ENCODE peak calls at places on chromosomes 5 and 9, in five cellular contexts. One of them, this sample, is unnamed.

GRCh38 chr5:1594336-1595106 is 70.8 kb upstream of the LPCAT1 start:
- DNase-seq in ovary: peak
- DNase-seq in lower lobe of right lung: peak
- DNase-seq in BJ: no peak
- DNase-seq in endodermal cell: peak
- DNase-seq in this sample: peak

GRCh38 chr5:73280821-73281746 is 108.1 kb downstream of the TMEM174 start:
- DNase-seq in endodermal cell: no peak
- DNase-seq in ovary: peak
- DNase-seq in lower lobe of right lung: no peak
- DNase-seq in BJ: no peak
- DNase-seq in this sample: no peak

GRCh38 chr9:16039103-16039987 is 486.5 kb downstream of the CCDC171 start:
- DNase-seq in ovary: peak
- DNase-seq in BJ: no peak
- DNase-seq in lower lobe of right lung: no peak
- DNase-seq in endodermal cell: peak
- DNase-seq in this sample: no peak

GRCh38 chr5:167320019-167320418 is 971.4 kb upstream of the WWC1 start:
- DNase-seq in BJ: no peak
- DNase-seq in endodermal cell: no peak
- DNase-seq in ovary: no peak
- DNase-seq in lower lobe of right lung: no peak
- DNase-seq in this sample: no peak

GRCh38 chr9:123070210-123070609 is 36.7 kb downstream of the GPR21 start:
- DNase-seq in lower lobe of right lung: no peak
- DNase-seq in endodermal cell: no peak
- DNase-seq in ovary: no peak
- DNase-seq in BJ: no peak
- DNase-seq in this sample: no peak

GRCh38 chr9:89022071-89022721 is 30.9 kb downstream of the S1PR3 start:
- DNase-seq in endodermal cell: no peak
- DNase-seq in ovary: peak
- DNase-seq in BJ: no peak
- DNase-seq in lower lobe of right lung: peak
- DNase-seq in this sample: no peak

GRCh38 chr5:170151105-170151831 is 45.6 kb downstream of the FOXI1 start:
- DNase-seq in ovary: no peak
- DNase-seq in lower lobe of right lung: peak
- DNase-seq in BJ: no peak
- DNase-seq in endodermal cell: peak
- DNase-seq in this sample: no peak

GRCh38 chr5:33491941-33492340 is 51.2 kb downstream of the TARS1 start:
- DNase-seq in endodermal cell: no peak
- DNase-seq in BJ: peak
- DNase-seq in lower lobe of right lung: no peak
- DNase-seq in ovary: no peak
- DNase-seq in this sample: no peak

GRCh38 chr9:117722108-117722761 is 18.0 kb downstream of the TLR4 start:
- DNase-seq in endodermal cell: no peak
- DNase-seq in BJ: no peak
- DNase-seq in lower lobe of right lung: no peak
- DNase-seq in ovary: no peak
- DNase-seq in this sample: no peak

GRCh38 chr9:136512651-136513066 is 29.8 kb upstream of the SEC16A start:
- DNase-seq in BJ: no peak
- DNase-seq in ovary: no peak
- DNase-seq in endodermal cell: peak
- DNase-seq in lower lobe of right lung: no peak
- DNase-seq in this sample: no peak

GRCh38 chr5:178093129-178093528 is 20.2 kb upstream of the N4BP3 start:
- DNase-seq in BJ: no peak
- DNase-seq in endodermal cell: no peak
- DNase-seq in lower lobe of right lung: no peak
- DNase-seq in ovary: no peak
- DNase-seq in this sample: no peak

GRCh38 chr5:178895615-178896571 is at the start of gene ZFP2:
- DNase-seq in endodermal cell: peak
- DNase-seq in ovary: peak
- DNase-seq in BJ: no peak
- DNase-seq in lower lobe of right lung: peak
- DNase-seq in this sample: peak

GRCh38 chr9:130368631-130369103 is 76.1 kb upstream of the ASS1 start:
- DNase-seq in ovary: no peak
- DNase-seq in BJ: no peak
- DNase-seq in endodermal cell: peak
- DNase-seq in lower lobe of right lung: no peak
- DNase-seq in this sample: no peak

GRCh38 chr9:98850851-98851729 is 43.6 kb downstream of the GALNT12 start:
- DNase-seq in BJ: no peak
- DNase-seq in lower lobe of right lung: no peak
- DNase-seq in ovary: no peak
- DNase-seq in endodermal cell: peak
- DNase-seq in this sample: no peak

GRCh38 chr9:30815585-30815984 is 1568.9 kb upstream of the ACO1 start:
- DNase-seq in lower lobe of right lung: no peak
- DNase-seq in BJ: no peak
- DNase-seq in ovary: no peak
- DNase-seq in endodermal cell: no peak
- DNase-seq in this sample: no peak

GRCh38 chr5:164688437-164688836 is 1183.0 kb downstream of the MAT2B start:
- DNase-seq in endodermal cell: no peak
- DNase-seq in lower lobe of right lung: no peak
- DNase-seq in BJ: no peak
- DNase-seq in ovary: no peak
- DNase-seq in this sample: no peak

GRCh38 chr9:35520404-35520790 is 30.5 kb downstream of the RUSC2 start:
- DNase-seq in BJ: no peak
- DNase-seq in endodermal cell: no peak
- DNase-seq in ovary: no peak
- DNase-seq in lower lobe of right lung: no peak
- DNase-seq in this sample: no peak

GRCh38 chr5:72556351-72557146 is 49.3 kb upstream of the ZNF366 start:
- DNase-seq in ovary: peak
- DNase-seq in BJ: peak
- DNase-seq in endodermal cell: peak
- DNase-seq in lower lobe of right lung: peak
- DNase-seq in this sample: peak

GRCh38 chr9:95507456-95508241 is 9.1 kb downstream of the PTCH1 start:
- DNase-seq in endodermal cell: peak
- DNase-seq in BJ: no peak
- DNase-seq in lower lobe of right lung: no peak
- DNase-seq in ovary: peak
- DNase-seq in this sample: no peak

GRCh38 chr5:77211013-77211690 is 672 bp downstream of the PDE8B start:
- DNase-seq in lower lobe of right lung: no peak
- DNase-seq in endodermal cell: peak
- DNase-seq in ovary: peak
- DNase-seq in BJ: no peak
- DNase-seq in this sample: no peak

GRCh38 chr5:37721447-37721871 is 118.4 kb downstream of the GDNF start:
- DNase-seq in endodermal cell: no peak
- DNase-seq in lower lobe of right lung: no peak
- DNase-seq in ovary: no peak
- DNase-seq in BJ: no peak
- DNase-seq in this sample: no peak

GRCh38 chr9:137069508-137070071 is 767 bp downstream of the SAPCD2 start:
- DNase-seq in endodermal cell: no peak
- DNase-seq in lower lobe of right lung: peak
- DNase-seq in ovary: no peak
- DNase-seq in BJ: no peak
- DNase-seq in this sample: no peak

GRCh38 chr9:22035591-22036011 is 26.5 kb upstream of the CDKN2B start:
- DNase-seq in lower lobe of right lung: no peak
- DNase-seq in endodermal cell: no peak
- DNase-seq in BJ: no peak
- DNase-seq in ovary: no peak
- DNase-seq in this sample: no peak

GRCh38 chr9:131566158-131566557 is 20.8 kb downstream of the PRRT1B start:
- DNase-seq in lower lobe of right lung: no peak
- DNase-seq in BJ: no peak
- DNase-seq in endodermal cell: no peak
- DNase-seq in ovary: no peak
- DNase-seq in this sample: no peak

GRCh38 chr9:21081451-21081850 is 3.7 kb upstream of the IFNB1 start:
- DNase-seq in endodermal cell: no peak
- DNase-seq in ovary: no peak
- DNase-seq in lower lobe of right lung: no peak
- DNase-seq in BJ: no peak
- DNase-seq in this sample: no peak

GRCh38 chr9:110027624-110028023 is 180.3 kb downstream of the C9orf152 start:
- DNase-seq in endodermal cell: no peak
- DNase-seq in ovary: no peak
- DNase-seq in lower lobe of right lung: no peak
- DNase-seq in BJ: no peak
- DNase-seq in this sample: peak

GRCh38 chr5:96279796-96280542 is 153.1 kb downstream of the PCSK1 start:
- DNase-seq in lower lobe of right lung: no peak
- DNase-seq in BJ: no peak
- DNase-seq in ovary: no peak
- DNase-seq in endodermal cell: no peak
- DNase-seq in this sample: no peak

GRCh38 chr5:162852145-162852544 is 585.2 kb upstream of the CCNG1 start:
- DNase-seq in endodermal cell: no peak
- DNase-seq in ovary: no peak
- DNase-seq in lower lobe of right lung: no peak
- DNase-seq in BJ: no peak
- DNase-seq in this sample: no peak

GRCh38 chr5:108749130-108749861 is 1.6 kb downstream of the FER start:
- DNase-seq in lower lobe of right lung: no peak
- DNase-seq in BJ: no peak
- DNase-seq in ovary: no peak
- DNase-seq in endodermal cell: no peak
- DNase-seq in this sample: no peak

GRCh38 chr5:19987594-19988345 is at the start of gene CDH18:
- DNase-seq in ovary: no peak
- DNase-seq in endodermal cell: peak
- DNase-seq in BJ: peak
- DNase-seq in lower lobe of right lung: peak
- DNase-seq in this sample: no peak
- H3K4me3 ChIP-seq in ovary: no peak
- H3K4me3 ChIP-seq in endodermal cell: peak
- H3K4me3 ChIP-seq in BJ: peak
- H3K4me3 ChIP-seq in lower lobe of right lung: no peak
- H3K4me3 ChIP-seq in this sample: peak

DNA sequence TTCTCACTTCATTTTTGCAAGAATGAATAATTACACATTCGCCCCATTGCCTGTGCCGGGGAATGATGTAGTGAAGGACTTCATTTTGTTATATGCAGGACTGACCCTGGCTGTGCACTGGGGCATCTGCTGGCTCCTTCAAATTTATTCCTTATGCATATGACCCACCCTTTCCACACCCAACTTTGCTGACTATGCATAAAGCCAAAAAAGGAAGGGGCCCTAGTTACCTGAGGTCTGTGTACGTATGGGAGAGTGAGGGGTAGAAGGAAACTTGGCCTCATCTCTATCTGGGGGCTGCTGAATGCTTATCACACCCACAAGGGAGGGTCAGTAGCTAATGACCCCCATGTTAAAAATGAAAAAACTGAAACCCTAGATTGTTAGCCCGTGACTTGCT is 259.6 kb downstream of the SMARCA2 start:
- DNase-seq in BJ: no peak
- DNase-seq in ovary: no peak
- DNase-seq in lower lobe of right lung: no peak
- DNase-seq in endodermal cell: no peak
- DNase-seq in this sample: no peak
- TF ChIP-seq CTCF in BJ: no peak
- TF ChIP-seq CTCF in ovary: no peak
- TF ChIP-seq CTCF in lower lobe of right lung: no peak
- TF ChIP-seq CTCF in endodermal cell: no peak
- TF ChIP-seq CTCF in this sample: no peak

GRCh38 chr5:124951676-124952075 is 205.2 kb upstream of the ZNF608 start:
- DNase-seq in BJ: no peak
- DNase-seq in ovary: no peak
- DNase-seq in lower lobe of right lung: no peak
- DNase-seq in endodermal cell: no peak
- DNase-seq in this sample: no peak

GRCh38 chr5:124952566-124952965 is 206.1 kb upstream of the ZNF608 start:
- DNase-seq in BJ: no peak
- DNase-seq in endodermal cell: no peak
- DNase-seq in lower lobe of right lung: no peak
- DNase-seq in ovary: no peak
- DNase-seq in this sample: no peak

GRCh38 chr5:124949862-124950261 is 203.4 kb upstream of the ZNF608 start:
- DNase-seq in endodermal cell: no peak
- DNase-seq in ovary: no peak
- DNase-seq in BJ: no peak
- DNase-seq in lower lobe of right lung: no peak
- DNase-seq in this sample: no peak

GRCh38 chr5:124951105-124951504 is 204.7 kb upstream of the ZNF608 start:
- DNase-seq in lower lobe of right lung: no peak
- DNase-seq in endodermal cell: no peak
- DNase-seq in BJ: no peak
- DNase-seq in ovary: no peak
- DNase-seq in this sample: no peak

DNA sequence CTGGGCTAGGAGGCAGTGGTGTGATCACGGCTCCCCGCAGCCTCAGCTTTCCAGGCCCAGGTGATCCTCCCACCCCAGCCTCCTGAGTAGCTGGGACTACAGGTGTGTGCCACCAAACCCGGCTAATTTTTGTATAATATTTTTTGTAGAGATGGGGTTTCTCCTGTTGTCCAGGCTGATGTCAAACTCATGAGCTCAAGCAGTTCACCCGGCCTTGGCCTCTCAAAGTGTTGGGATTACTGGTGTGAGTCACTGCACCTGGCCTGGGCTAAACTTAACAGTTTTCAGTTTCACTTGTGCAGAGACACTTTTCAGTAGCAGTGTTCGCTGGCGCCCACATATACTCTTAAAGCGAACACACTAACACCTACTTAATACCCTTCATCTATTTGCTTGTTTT is 205.6 kb upstream of the ZNF608 start:
- DNase-seq in lower lobe of right lung: no peak
- DNase-seq in BJ: no peak
- DNase-seq in endodermal cell: no peak
- DNase-seq in ovary: no peak
- DNase-seq in this sample: no peak
- H3K4me3 ChIP-seq in lower lobe of right lung: no peak
- H3K4me3 ChIP-seq in BJ: no peak
- H3K4me3 ChIP-seq in endodermal cell: no peak
- H3K4me3 ChIP-seq in ovary: no peak
- H3K4me3 ChIP-seq in this sample: no peak

DNA sequence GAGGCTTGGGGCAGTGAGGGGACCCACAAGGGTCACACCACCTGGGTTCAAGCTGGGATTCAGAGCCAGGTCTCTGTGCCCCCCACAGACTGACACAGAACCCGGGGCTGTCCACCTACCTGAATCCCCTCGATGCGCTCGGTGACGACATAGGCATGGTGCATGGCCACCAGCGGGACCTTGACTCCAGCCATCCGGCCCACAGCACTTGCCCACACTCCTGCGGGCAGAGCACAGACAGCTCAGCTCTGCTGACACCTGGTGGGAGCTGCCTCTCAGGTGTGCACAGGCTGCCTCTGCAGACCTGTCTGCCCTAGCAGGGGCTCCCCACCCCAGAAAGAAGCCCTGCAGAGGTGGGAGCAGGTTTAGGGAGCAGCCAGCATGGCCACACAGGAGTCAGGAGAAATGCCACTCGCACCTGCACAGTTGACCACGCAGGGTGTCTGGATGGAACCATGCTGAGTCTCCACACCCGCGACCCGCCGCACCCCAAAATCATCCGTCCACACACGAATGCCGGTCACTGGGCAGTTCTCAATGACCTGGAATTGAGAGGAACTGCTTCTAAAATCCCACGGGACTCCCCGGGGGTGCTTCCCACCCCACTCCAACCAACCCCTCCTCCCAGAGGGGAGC is 8.4 kb downstream of the SARDH start:
- DNase-seq in endodermal cell: peak
- DNase-seq in ovary: no peak
- DNase-seq in BJ: no peak
- DNase-seq in lower lobe of right lung: no peak
- DNase-seq in this sample: no peak
- TF ChIP-seq CTCF in endodermal cell: peak
- TF ChIP-seq CTCF in ovary: no peak
- TF ChIP-seq CTCF in BJ: no peak
- TF ChIP-seq CTCF in lower lobe of right lung: no peak
- TF ChIP-seq CTCF in this sample: no peak